ENCODE peak calls at places on chromosomes 11 and 22, in six cellular contexts. T is GM12878, U is GM12891, V is HepG2, Z is H1, B is K562. A is an unnamed sample.

GRCh38 chr11:35352107-35352888 is 67.1 kb downstream of the SLC1A2 start:
- DNase-seq in T (no peak), U (no peak), V (no peak), Z (no peak), B (peak), A (no peak)

GRCh38 chr22:44172370-44173108 is 8.2 kb upstream of the PARVG start:
- DNase-seq in T (no peak), U (peak), V (no peak), Z (no peak), B (peak), A (peak)

GRCh38 chr11:45765836-45766235 is 39.1 kb upstream of the SLC35C1 start:
- DNase-seq in T (no peak), U (no peak), V (no peak), Z (no peak), B (no peak), A (no peak)

GRCh38 chr11:129703846-129704245 is 111.8 kb upstream of the TMEM45B start:
- DNase-seq in T (no peak), U (no peak), V (no peak), Z (no peak), B (no peak), A (no peak)

GRCh38 chr11:86167499-86168161 is 76.9 kb upstream of the EED start:
- DNase-seq in T (no peak), U (no peak), V (no peak), Z (no peak), B (no peak), A (no peak)

GRCh38 chr22:46731246-46732040 is 6.6 kb downstream of the CERK start:
- DNase-seq in T (no peak), U (no peak), V (peak), Z (peak), B (no peak), A (no peak)

GRCh38 chr11:126416542-126417090 is 61.1 kb downstream of the ST3GAL4 start:
- DNase-seq in T (peak), U (peak), V (no peak), Z (peak), B (no peak), A (peak)

GRCh38 chr22:29691636-29692326 is 28.0 kb upstream of the CABP7 start:
- DNase-seq in T (no peak), U (no peak), V (no peak), Z (no peak), B (no peak), A (no peak)

GRCh38 chr11:11351042-11351586 is 1.9 kb downstream of the CSNK2A3 start:
- DNase-seq in T (no peak), U (no peak), V (no peak), Z (no peak), B (no peak), A (no peak)

GRCh38 chr22:49913446-49913845 is 4.8 kb downstream of the ALG12 start:
- DNase-seq in T (no peak), U (no peak), V (no peak), Z (no peak), B (no peak), A (no peak)

GRCh38 chr11:28739489-28740280 is 631.5 kb downstream of the METTL15 start:
- DNase-seq in T (no peak), U (no peak), V (no peak), Z (no peak), B (no peak), A (no peak)

GRCh38 chr11:29184939-29185890 is 831.6 kb downstream of the KCNA4 start:
- DNase-seq in T (no peak), U (no peak), V (no peak), Z (no peak), B (no peak), A (no peak)

GRCh38 chr11:60170566-60170965 is 12.3 kb downstream of the MS4A6A start:
- DNase-seq in T (no peak), U (no peak), V (no peak), Z (no peak), B (no peak), A (no peak)

GRCh38 chr11:132137289-132137980 is 767.0 kb downstream of the NTM start:
- DNase-seq in T (no peak), U (no peak), V (no peak), Z (no peak), B (no peak), A (no peak)

GRCh38 chr11:23755769-23756168 is 741.1 kb upstream of the LUZP2 start:
- DNase-seq in T (no peak), U (no peak), V (no peak), Z (no peak), B (no peak), A (no peak)

GRCh38 chr22:45599836-45600577 is 71.6 kb upstream of the ATXN10 start:
- DNase-seq in T (no peak), U (no peak), V (no peak), Z (no peak), B (no peak), A (no peak)

GRCh38 chr11:129815596-129816461 is at the start of gene TMEM45B:
- DNase-seq in T (no peak), U (no peak), V (no peak), Z (peak), B (no peak), A (no peak)

GRCh38 chr11:96173424-96173823 is 169.6 kb downstream of the MAML2 start:
- DNase-seq in T (no peak), U (no peak), V (no peak), Z (no peak), B (no peak), A (no peak)

GRCh38 chr22:49491726-49492125 is 335.9 kb downstream of the BRD1 start:
- DNase-seq in T (no peak), U (no peak), V (no peak), Z (no peak), B (no peak), A (no peak)

GRCh38 chr11:110478410-110478809 is 48.7 kb downstream of the FDX1 start:
- DNase-seq in T (no peak), U (no peak), V (no peak), Z (peak), B (peak), A (no peak)

GRCh38 chr11:94668240-94668793 is 99.8 kb upstream of the AMOTL1 start:
- DNase-seq in T (no peak), U (no peak), V (no peak), Z (peak), B (no peak), A (no peak)

GRCh38 chr22:42304021-42304790 is 33.8 kb upstream of the TCF20 start:
- DNase-seq in T (no peak), U (no peak), V (peak), Z (no peak), B (no peak), A (no peak)

GRCh38 chr11:10233581-10233980 is 60.4 kb downstream of the SBF2 start:
- DNase-seq in T (no peak), U (no peak), V (no peak), Z (no peak), B (no peak), A (no peak)

GRCh38 chr22:22730655-22731373 is 86.4 kb downstream of the GGTLC2 start:
- DNase-seq in T (no peak), U (no peak), V (no peak), Z (no peak), B (peak), A (no peak)

GRCh38 chr11:65645710-65646109 is 7.8 kb downstream of the SIPA1 start:
- DNase-seq in T (no peak), U (no peak), V (no peak), Z (no peak), B (no peak), A (no peak)

GRCh38 chr11:70407121-70407520 is 8.8 kb downstream of the CTTN start:
- DNase-seq in T (no peak), U (no peak), V (no peak), Z (no peak), B (no peak), A (no peak)

GRCh38 chr11:108871152-108871551 is 206.3 kb downstream of the DDX10 start:
- DNase-seq in T (no peak), U (no peak), V (peak), Z (no peak), B (no peak), A (no peak)

GRCh38 chr11:35247428-35247827 is 108.5 kb downstream of the CD44 start:
- DNase-seq in T (no peak), U (no peak), V (no peak), Z (no peak), B (no peak), A (no peak)

GRCh38 chr22:37520754-37521153 is 1.5 kb upstream of the CARD10 start:
- DNase-seq in T (no peak), U (no peak), V (no peak), Z (no peak), B (peak), A (no peak)

GRCh38 chr11:71453021-71453910 is at the start of gene NADSYN1:
- DNase-seq in T (peak), U (peak), V (peak), Z (peak), B (peak), A (peak)
- TF ChIP-seq POLR2A in T (peak), U (peak), V (no peak), Z (peak), B (peak), A (peak)

GRCh38 chr11:74318241-74318932 is 6.9 kb upstream of the P4HA3 start:
- DNase-seq in T (no peak), U (no peak), V (no peak), Z (no peak), B (no peak), A (no peak)
- TF ChIP-seq TAF1 in T (no peak), U (no peak), V (no peak), Z (no peak), B (no peak), A (no peak)

DNA sequence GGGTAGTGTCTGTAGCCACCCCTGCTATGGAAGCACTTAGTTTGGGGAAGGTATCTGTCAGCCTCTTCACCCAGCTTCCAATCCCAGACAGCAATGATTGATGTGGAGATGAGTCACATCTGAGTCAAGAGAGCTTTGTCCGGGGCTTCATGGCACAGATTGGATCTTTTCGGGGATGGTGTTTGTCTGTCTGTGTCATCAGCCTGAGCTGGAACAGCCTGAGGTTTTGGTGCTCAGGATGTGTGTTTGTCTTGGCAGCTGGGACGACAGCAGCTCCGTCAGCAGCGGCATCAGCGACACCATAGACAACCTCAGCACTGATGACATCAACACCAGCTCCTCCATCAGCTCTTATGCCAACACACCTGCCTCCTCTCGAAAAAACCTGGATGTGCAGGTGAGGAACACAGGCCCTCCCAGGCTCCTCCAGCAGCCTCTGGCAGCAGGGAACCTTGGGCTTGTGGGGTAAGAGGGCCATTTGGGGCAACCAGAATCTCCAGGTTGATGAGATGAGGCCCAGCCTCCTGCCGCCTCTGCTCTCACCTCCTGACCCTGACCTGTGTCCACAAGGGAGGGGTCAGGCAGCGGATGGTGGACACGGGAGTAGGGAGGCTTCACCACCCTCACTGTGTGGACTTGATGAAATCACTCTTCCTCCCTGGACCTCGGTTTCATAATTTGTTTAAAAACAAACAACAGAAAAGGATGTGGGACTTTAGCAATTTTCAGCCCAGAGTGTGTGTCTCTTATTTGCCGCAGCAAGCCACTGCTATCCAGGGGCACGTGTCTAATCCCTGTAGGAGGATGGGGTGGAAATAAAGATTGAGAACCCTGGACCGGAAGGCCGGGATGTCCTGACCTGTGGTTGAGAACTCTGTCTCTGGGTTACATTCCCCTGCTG is 124.3 kb downstream of the DBX1 start:
- DNase-seq in T (no peak), U (no peak), V (peak), Z (no peak), B (peak), A (no peak)
- TF ChIP-seq POLR2AphosphoS5 in T (no peak), U (no peak), V (no peak), Z (no peak), B (no peak), A (no peak)

GRCh38 chr11:43268161-43268560 is 43.6 kb upstream of the API5 start:
- DNase-seq in T (no peak), U (no peak), V (no peak), Z (no peak), B (no peak), A (no peak)
- TF ChIP-seq POLR2A in T (no peak), U (no peak), V (no peak), Z (no peak), B (no peak), A (no peak)

GRCh38 chr11:40722179-40722795 is 737.2 kb downstream of the LRRC4C start:
- DNase-seq in T (no peak), U (peak), V (peak), Z (peak), B (peak), A (no peak)
- TF ChIP-seq TAF1 in T (no peak), U (no peak), V (no peak), Z (no peak), B (no peak), A (no peak)

GRCh38 chr22:23898006-23898974 is 4.1 kb downstream of the MIF start:
- DNase-seq in T (no peak), U (no peak), V (no peak), Z (no peak), B (no peak), A (no peak)

GRCh38 chr22:23895599-23896144 is 1.5 kb downstream of the MIF start:
- DNase-seq in T (no peak), U (no peak), V (no peak), Z (no peak), B (no peak), A (no peak)

GRCh38 chr22:23897320-23897719 is 3.1 kb downstream of the MIF start:
- DNase-seq in T (no peak), U (no peak), V (no peak), Z (no peak), B (no peak), A (no peak)

GRCh38 chr22:23896166-23896522 is 2.0 kb downstream of the MIF start:
- DNase-seq in T (no peak), U (no peak), V (no peak), Z (no peak), B (no peak), A (no peak)

GRCh38 chr22:23896523-23897186 is 2.5 kb downstream of the MIF start:
- DNase-seq in T (no peak), U (no peak), V (no peak), Z (no peak), B (no peak), A (no peak)
- TF ChIP-seq POLR2AphosphoS5 in T (peak), U (no peak), V (no peak), Z (no peak), B (peak), A (peak)

DNA sequence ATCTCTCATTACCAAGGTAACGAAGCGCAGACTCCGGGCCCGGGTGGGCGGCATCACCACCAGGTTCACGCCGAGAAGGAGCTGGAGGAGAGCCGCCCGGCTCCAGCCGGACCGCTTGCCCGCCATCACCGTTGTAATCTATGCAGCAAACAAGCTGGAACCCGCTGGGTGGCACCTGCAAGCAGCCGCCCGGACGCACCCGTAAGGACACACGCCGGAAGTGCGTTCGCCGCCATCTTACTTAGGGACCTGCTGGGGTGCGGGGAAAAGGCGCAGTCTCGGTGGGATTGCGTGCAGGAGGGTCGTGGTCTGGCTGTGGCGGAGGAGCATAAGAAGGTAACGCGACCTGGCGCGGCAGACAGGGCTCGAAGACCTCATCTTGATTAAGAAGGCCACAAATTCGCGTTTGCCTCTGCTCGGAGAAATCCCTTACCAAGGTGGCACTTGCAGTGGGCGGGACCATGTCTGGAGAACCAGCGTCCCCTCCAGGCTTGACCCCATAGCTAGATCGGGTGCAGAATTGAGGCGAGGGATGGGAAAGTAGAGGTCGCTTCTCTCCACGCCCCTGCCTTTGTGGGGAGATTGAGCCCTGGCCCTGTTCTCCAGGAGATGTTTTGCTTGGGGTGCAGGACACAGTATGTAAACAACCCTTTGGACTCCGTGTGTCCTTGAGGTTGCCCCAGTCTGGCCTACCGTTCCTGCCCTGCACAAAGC is at the start of gene ACP2:
- DNase-seq in T (peak), U (peak), V (peak), Z (peak), B (peak), A (peak)
- TF ChIP-seq POLR2A in T (peak), U (peak), V (peak), Z (peak), B (peak), A (peak)

DNA sequence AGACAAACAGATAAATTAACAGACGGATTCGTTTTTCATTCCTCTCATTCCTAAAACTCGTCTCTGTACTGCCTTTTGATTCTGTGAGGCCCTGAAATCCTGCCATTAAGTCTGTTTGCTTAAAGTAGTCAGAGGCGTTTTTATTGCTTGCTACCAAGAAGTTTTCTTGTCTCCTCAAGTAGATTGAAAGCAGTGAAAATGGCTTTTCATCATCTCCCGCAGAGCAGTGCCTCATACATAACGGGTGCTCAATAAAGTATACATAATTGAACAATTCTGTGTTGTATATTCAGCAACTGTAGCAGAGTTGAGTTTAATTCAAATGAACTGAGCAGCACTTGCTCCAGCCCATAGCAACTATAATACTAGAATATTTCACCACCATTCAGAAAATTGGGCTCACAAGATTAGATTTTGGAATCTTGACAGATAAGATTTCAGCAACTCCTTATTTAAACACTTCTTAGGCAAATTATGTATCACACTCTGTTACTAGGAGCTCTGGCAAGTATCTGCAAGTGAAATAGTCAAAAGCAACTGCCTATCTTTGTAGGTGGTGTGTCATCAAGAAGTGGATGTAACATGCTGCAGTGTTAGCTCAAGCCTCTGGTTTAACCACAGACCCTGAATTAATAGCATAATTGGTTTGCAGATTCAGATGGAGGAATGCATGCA is 20.0 kb downstream of the FIBIN start:
- DNase-seq in T (no peak), U (no peak), V (no peak), Z (no peak), B (no peak), A (no peak)
- TF ChIP-seq TAF1 in T (no peak), U (no peak), V (no peak), Z (no peak), B (no peak), A (no peak)

GRCh38 chr11:121580154-121580553 is 127.4 kb upstream of the SORL1-AS1 start:
- DNase-seq in T (no peak), U (no peak), V (no peak), Z (no peak), B (no peak), A (no peak)
- TF ChIP-seq POLR2AphosphoS5 in T (no peak), U (no peak), V (no peak), Z (no peak), B (no peak), A (no peak)

A was measured in GM12892.